ENCODE peak calls at places on chromosomes 11 and 22, in six cellular contexts. J is cardiac fibroblast; U is CD8-positive, alpha-beta T cell; I is fibroblast of mammary gland; S is AG09319; O is thoracic aorta. R is an unnamed sample.
A peak's percentile ranks its signal among the peaks of the same experiment; 100 is the strongest.

GRCh38 chr11:69403556-69404215 is 77.8 kb upstream of the LINC01488 start:
- DNase-seq in J (peak; percentile 55), U (no peak), I (peak; percentile 34), S (no peak), O (no peak), R (no peak)

GRCh38 chr11:71574418-71574817 is 8.3 kb downstream of the KRTAP5-11 start:
- DNase-seq in J (no peak), U (no peak), I (no peak), S (no peak), O (no peak), R (no peak)

GRCh38 chr11:93571612-93572011 is 28.4 kb upstream of the SMCO4 start:
- DNase-seq in J (no peak), U (no peak), I (no peak), S (no peak), O (no peak), R (no peak)

GRCh38 chr11:7540830-7541555 is 27.2 kb downstream of the PPFIBP2 start:
- DNase-seq in J (no peak), U (no peak), I (no peak), S (no peak), O (no peak), R (no peak)

GRCh38 chr11:76119779-76120178 is 86.5 kb downstream of the WNT11 start:
- DNase-seq in J (peak; percentile 28), U (no peak), I (no peak), S (no peak), O (no peak), R (no peak)

GRCh38 chr11:76768091-76769047 is 14.8 kb upstream of the TSKU start:
- DNase-seq in J (no peak), U (no peak), I (peak; percentile 20), S (no peak), O (no peak), R (no peak)

GRCh38 chr11:125886997-125887372 is 483 bp upstream of the HYLS1 start:
- DNase-seq in J (no peak), U (peak; percentile 26), I (peak; percentile 47), S (no peak), O (no peak), R (no peak)

GRCh38 chr22:38201718-38202436 is at the start of gene MAFF:
- DNase-seq in J (peak; percentile 99), U (peak; percentile 78), I (peak; percentile 96), S (peak; percentile 95), O (peak; percentile 86), R (peak; percentile 73)

GRCh38 chr11:74826901-74827300 is 78.3 kb downstream of the RNF169 start:
- DNase-seq in J (no peak), U (no peak), I (no peak), S (no peak), O (no peak), R (no peak)

GRCh38 chr11:9092846-9093778 is 1.7 kb upstream of the SCUBE2 start:
- DNase-seq in J (peak; percentile 6), U (no peak), I (peak; percentile 11), S (no peak), O (no peak), R (no peak)

GRCh38 chr11:126718319-126718718 is 282.3 kb downstream of the KIRREL3 start:
- DNase-seq in J (no peak), U (no peak), I (peak; percentile 7), S (no peak), O (no peak), R (no peak)

GRCh38 chr11:34546511-34547206 is 33.1 kb upstream of the ELF5 start:
- DNase-seq in J (no peak), U (no peak), I (no peak), S (no peak), O (no peak), R (no peak)

GRCh38 chr11:1297576-1298473 is 11.6 kb downstream of the TOLLIP start:
- DNase-seq in J (no peak), U (no peak), I (no peak), S (no peak), O (no peak), R (peak; percentile 14)

GRCh38 chr11:132981146-132981956 is 551.0 kb downstream of the OPCML start:
- DNase-seq in J (no peak), U (no peak), I (no peak), S (no peak), O (no peak), R (no peak)

GRCh38 chr11:80156062-80156461 is 715.2 kb upstream of the TENM4 start:
- DNase-seq in J (no peak), U (no peak), I (no peak), S (no peak), O (no peak), R (no peak)

GRCh38 chr11:86671386-86672006 is 920 bp downstream of the ME3 start:
- DNase-seq in J (peak; percentile 44), U (no peak), I (peak; percentile 41), S (no peak), O (no peak), R (no peak)

GRCh38 chr11:93756748-93757147 is 15.3 kb downstream of the C11orf54 start:
- DNase-seq in J (no peak), U (no peak), I (no peak), S (no peak), O (no peak), R (no peak)

GRCh38 chr11:102576350-102576749 is 45.8 kb upstream of the MMP7 start:
- DNase-seq in J (no peak), U (no peak), I (no peak), S (no peak), O (no peak), R (no peak)

GRCh38 chr11:89625171-89625570 is 84.9 kb upstream of the TRIM77 start:
- DNase-seq in J (no peak), U (no peak), I (no peak), S (no peak), O (no peak), R (no peak)

GRCh38 chr11:131977231-131977630 is 606.8 kb downstream of the NTM start:
- DNase-seq in J (peak; percentile 61), U (no peak), I (peak; percentile 3), S (peak; percentile 31), O (no peak), R (no peak)

GRCh38 chr22:49833340-49834007 is 5.8 kb upstream of the BRD1 start:
- DNase-seq in J (no peak), U (no peak), I (no peak), S (no peak), O (no peak), R (no peak)

GRCh38 chr11:250740-251299 is 14.0 kb downstream of the PSMD13 start:
- DNase-seq in J (peak; percentile 73), U (peak; percentile 78), I (peak; percentile 59), S (no peak), O (no peak), R (peak; percentile 60)

GRCh38 chr11:44904261-44905080 is 46.2 kb downstream of the TP53I11 start:
- DNase-seq in J (no peak), U (no peak), I (no peak), S (no peak), O (no peak), R (no peak)

GRCh38 chr11:43944761-43945311 is 2.4 kb downstream of the C11orf96 start:
- DNase-seq in J (peak; percentile 59), U (peak; percentile 33), I (no peak), S (no peak), O (no peak), R (peak; percentile 34)

GRCh38 chr11:96254087-96254486 is 88.9 kb downstream of the MAML2 start:
- DNase-seq in J (peak; percentile 79), U (no peak), I (peak; percentile 45), S (no peak), O (no peak), R (no peak)

GRCh38 chr11:62266558-62266957 is 3.4 kb upstream of the SCGB2A2 start:
- DNase-seq in J (peak; percentile 80), U (no peak), I (peak; percentile 61), S (no peak), O (no peak), R (no peak)

GRCh38 chr22:42880815-42881214 is 23.7 kb upstream of the ARFGAP3 start:
- DNase-seq in J (no peak), U (no peak), I (no peak), S (no peak), O (no peak), R (no peak)

GRCh38 chr22:42881298-42881697 is 24.2 kb upstream of the ARFGAP3 start:
- DNase-seq in J (no peak), U (no peak), I (no peak), S (no peak), O (no peak), R (no peak)

GRCh38 chr22:42877597-42878340 is 20.7 kb upstream of the ARFGAP3 start:
- DNase-seq in J (no peak), U (no peak), I (no peak), S (no peak), O (no peak), R (no peak)

GRCh38 chr22:42878561-42879305 is 21.7 kb upstream of the ARFGAP3 start:
- DNase-seq in J (no peak), U (no peak), I (no peak), S (no peak), O (no peak), R (no peak)

GRCh38 chr22:42879371-42880021 is 22.4 kb upstream of the ARFGAP3 start:
- DNase-seq in J (no peak), U (no peak), I (no peak), S (no peak), O (no peak), R (no peak)
- TF ChIP-seq CTCF in J (no peak), U (no peak), I (no peak), S (no peak), O (no peak), R (no peak)

GRCh38 chr22:27682438-27682837 is 119.1 kb downstream of the MN1 start:
- DNase-seq in J (no peak), U (no peak), I (no peak), S (no peak), O (no peak), R (no peak)
- TF ChIP-seq CTCF in J (peak; percentile 13), U (no peak), I (peak; percentile 1), S (peak; percentile 14), O (no peak), R (no peak)

DNA sequence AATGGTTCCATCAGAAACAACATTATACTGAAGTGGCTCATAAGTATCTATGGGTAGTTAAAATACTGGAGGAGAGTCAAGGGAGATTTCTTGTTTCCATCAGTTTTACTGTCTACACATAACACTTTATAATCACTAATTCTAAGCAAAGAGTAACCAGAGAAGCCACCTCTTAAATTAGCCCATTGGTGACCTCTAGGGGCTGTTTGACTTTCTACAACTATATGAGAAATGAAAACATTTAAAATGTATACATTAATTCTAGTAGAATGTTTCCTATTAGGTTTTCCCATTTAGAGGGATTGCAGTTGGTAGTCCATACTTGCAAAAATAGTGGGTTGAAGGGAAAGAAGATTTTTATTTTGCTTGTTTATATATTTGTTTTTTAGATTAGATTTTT is 504.3 kb downstream of the FAM181B start:
- DNase-seq in J (peak; percentile 25), U (no peak), I (peak; percentile 28), S (no peak), O (no peak), R (no peak)
- TF ChIP-seq CTCF in J (no peak), U (no peak), I (peak; percentile 30), S (no peak), O (no peak), R (no peak)

DNA sequence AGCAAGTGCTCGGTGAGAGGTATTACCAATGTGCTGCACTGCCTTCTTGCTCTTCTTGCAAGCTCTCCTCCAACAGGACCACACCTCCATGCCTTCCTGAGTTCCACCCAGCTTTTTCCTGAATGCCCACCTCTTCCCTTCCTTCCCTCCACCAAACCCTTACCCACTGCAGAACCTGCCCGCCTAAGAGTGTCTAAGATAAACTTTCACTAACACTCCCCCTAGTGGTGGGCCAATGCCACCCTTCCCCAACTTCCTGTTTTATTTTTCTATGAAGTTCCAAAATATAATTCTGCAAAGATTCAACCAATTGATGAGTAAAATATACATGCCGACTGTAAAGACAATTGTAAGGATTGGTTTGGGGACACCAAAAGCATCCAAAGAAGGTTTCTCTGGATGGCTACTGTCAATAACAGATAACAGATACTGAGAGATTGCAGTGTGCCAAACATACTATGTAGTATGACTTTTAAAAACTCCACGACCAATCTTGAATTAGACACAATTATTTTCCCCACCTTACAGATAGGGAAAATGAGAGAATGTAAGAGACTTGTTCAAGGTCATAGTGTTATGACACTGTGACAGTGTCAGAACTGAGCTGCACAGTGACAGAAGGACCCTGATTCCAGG is 38.6 kb upstream of the BMAL1 start:
- DNase-seq in J (peak; percentile 66), U (peak; percentile 39), I (peak; percentile 62), S (no peak), O (no peak), R (no peak)
- TF ChIP-seq CTCF in J (peak; percentile 83), U (peak; percentile 86), I (peak; percentile 93), S (peak; percentile 87), O (peak; percentile 67), R (no peak)

R was measured in activated B cell treated with CpG ODN at 0.5 μM for 24 hours.